ENCODE peak calls at places on chromosomes 12 and 14, in five cellular contexts. Q is midbrain, V is GM12891, Z is T-cell, Y is WERI-Rb-1. K is an unnamed sample.

GRCh38 chr12:116855744-116856470 is 25.3 kb downstream of the HRK start:
- DNase-seq in Y (no peak), Z (no peak), Q (no peak), V (no peak), K (no peak)

GRCh38 chr14:94761348-94761998 is 8.4 kb downstream of the GSC start:
- DNase-seq in Q (no peak), V (no peak), Y (no peak), Z (no peak), K (no peak)

GRCh38 chr12:71476513-71476912 is 36.9 kb downstream of the LGR5 start:
- DNase-seq in V (no peak), Z (no peak), Y (no peak), Q (no peak), K (no peak)

GRCh38 chr12:49705479-49706267 is 1.5 kb downstream of the FMNL3 start:
- DNase-seq in V (no peak), Y (peak), Z (no peak), Q (peak), K (no peak)

GRCh38 chr12:105257321-105257728 is 21.4 kb upstream of the APPL2 start:
- DNase-seq in V (no peak), Y (no peak), Z (no peak), Q (no peak), K (no peak)

GRCh38 chr14:76919811-76920571 is 93.8 kb downstream of the LRRC74A start:
- DNase-seq in Z (no peak), V (no peak), Y (peak), Q (no peak), K (peak)

GRCh38 chr12:50103767-50104321 is at the start of gene GPD1:
- DNase-seq in Y (peak), Z (no peak), Q (peak), V (no peak), K (peak)

GRCh38 chr14:39015360-39015961 is 87.6 kb downstream of the SEC23A start:
- DNase-seq in Z (no peak), V (peak), Y (no peak), Q (peak), K (no peak)

K was measured in stimulated activated naive CD4-positive, alpha-beta T cell treated with Interleukin-2 at 50 U/mL for 16 hours.